ENCODE peak calls at places on chromosomes 2 and 18, in four cellular contexts. J is SK-N-SH, M is K562, L is HepG2. B is an unnamed sample.

GRCh38 chr18:31486165-31486564 is 11.8 kb upstream of the DSG2 start:
- DNase-seq in J (no peak), L (no peak), M (no peak), B (no peak)

GRCh38 chr18:78726326-78727056 is 253.1 kb upstream of the SALL3 start:
- DNase-seq in J (no peak), L (no peak), M (no peak), B (no peak)

GRCh38 chr2:43269074-43269572 is 42.7 kb upstream of the ZFP36L2 start:
- DNase-seq in J (peak), L (no peak), M (peak), B (no peak)

GRCh38 chr2:26970928-26971627 is 641 bp downstream of the MAPRE3 start:
- DNase-seq in L (no peak), J (peak), M (peak), B (no peak)

GRCh38 chr2:73202156-73203054 is at the start of gene NOTO:
- DNase-seq in L (no peak), M (no peak), J (peak), B (no peak)

GRCh38 chr2:201458381-201458780 is 6.8 kb downstream of the STRADB start:
- DNase-seq in L (no peak), J (no peak), M (no peak), B (no peak)

GRCh38 chr2:73697606-73698005 is 39.5 kb downstream of the TPRKB start:
- DNase-seq in L (no peak), J (no peak), M (no peak), B (no peak)

GRCh38 chr18:2096581-2096980 is 474.7 kb downstream of the METTL4 start:
- DNase-seq in L (no peak), J (no peak), M (no peak), B (no peak)

GRCh38 chr18:6145645-6146308 is 250.5 kb upstream of the TMEM200C start:
- DNase-seq in L (no peak), M (no peak), J (no peak), B (no peak)

GRCh38 chr18:76494181-76494540 is 881 bp downstream of the ZNF516 start:
- DNase-seq in M (no peak), J (peak), L (peak), B (no peak)

GRCh38 chr2:164964744-164965143 is 9.4 kb upstream of the SLC38A11 start:
- DNase-seq in M (no peak), J (no peak), L (no peak), B (no peak)

GRCh38 chr2:176092270-176093144 is at the start of gene HOXD13:
- DNase-seq in J (peak), M (no peak), L (no peak), B (no peak)

GRCh38 chr2:153110477-153110876 is 368.1 kb downstream of the RPRM start:
- DNase-seq in L (no peak), J (no peak), M (no peak), B (no peak)

GRCh38 chr18:3016584-3017292 is 3.8 kb upstream of the LPIN2 start:
- DNase-seq in L (no peak), M (no peak), J (no peak), B (no peak)

GRCh38 chr2:4295680-4296079 is 592.3 kb downstream of the DCDC2C start:
- DNase-seq in L (no peak), J (no peak), M (no peak), B (no peak)

GRCh38 chr2:107334311-107334710 is 448.3 kb upstream of the ST6GAL2 start:
- DNase-seq in L (no peak), J (no peak), M (no peak), B (no peak)

GRCh38 chr2:99249951-99250350 is 5.5 kb downstream of the LYG2 start:
- DNase-seq in M (no peak), J (no peak), L (no peak), B (no peak)

GRCh38 chr2:205077159-205077558 is 531.9 kb downstream of the PARD3B start:
- DNase-seq in M (no peak), L (no peak), J (no peak), B (no peak)

DNA sequence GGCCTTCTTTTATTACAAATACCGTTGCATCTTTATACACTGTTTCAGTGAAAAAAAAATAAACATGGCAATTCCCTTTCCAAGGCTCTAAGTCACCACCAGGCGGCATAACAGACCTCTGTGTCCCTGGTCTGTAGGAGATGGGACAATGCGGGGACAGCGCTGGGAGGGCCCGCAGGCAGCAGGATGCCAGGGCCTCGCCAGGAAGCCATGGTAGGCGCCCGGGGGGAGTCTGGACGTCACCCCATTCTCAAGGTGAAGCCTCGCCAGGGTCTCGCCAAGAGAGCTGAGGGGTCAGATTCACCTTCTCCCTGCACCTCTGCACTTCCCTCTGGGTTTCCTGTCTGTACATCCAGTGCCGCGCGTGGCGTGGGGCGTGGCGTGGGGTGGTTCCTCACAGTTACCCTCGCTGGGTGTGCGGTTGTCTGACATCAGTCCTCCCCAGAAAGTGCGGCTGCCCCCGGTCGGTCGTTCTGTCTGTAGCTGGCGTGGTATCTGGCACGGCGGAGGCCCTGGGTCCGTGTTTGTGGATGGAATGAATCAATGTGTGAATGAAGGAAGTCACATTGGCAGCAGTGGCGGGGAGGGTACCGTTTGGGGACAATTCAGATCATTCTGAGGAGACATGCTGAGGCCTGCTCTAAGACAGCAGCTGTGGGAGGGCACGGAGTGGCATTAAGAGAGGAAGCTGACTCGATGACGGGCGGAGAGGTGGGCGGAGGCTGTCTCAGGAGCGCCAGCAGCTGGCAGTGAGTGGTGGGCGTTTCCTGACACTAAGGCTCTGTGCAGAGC is 45.9 kb downstream of the LRRFIP1 start:
- DNase-seq in J (peak), M (peak), L (peak), B (no peak)
- TF ChIP-seq NFIC in J (no peak), M (no peak), L (no peak), B (no peak)

DNA sequence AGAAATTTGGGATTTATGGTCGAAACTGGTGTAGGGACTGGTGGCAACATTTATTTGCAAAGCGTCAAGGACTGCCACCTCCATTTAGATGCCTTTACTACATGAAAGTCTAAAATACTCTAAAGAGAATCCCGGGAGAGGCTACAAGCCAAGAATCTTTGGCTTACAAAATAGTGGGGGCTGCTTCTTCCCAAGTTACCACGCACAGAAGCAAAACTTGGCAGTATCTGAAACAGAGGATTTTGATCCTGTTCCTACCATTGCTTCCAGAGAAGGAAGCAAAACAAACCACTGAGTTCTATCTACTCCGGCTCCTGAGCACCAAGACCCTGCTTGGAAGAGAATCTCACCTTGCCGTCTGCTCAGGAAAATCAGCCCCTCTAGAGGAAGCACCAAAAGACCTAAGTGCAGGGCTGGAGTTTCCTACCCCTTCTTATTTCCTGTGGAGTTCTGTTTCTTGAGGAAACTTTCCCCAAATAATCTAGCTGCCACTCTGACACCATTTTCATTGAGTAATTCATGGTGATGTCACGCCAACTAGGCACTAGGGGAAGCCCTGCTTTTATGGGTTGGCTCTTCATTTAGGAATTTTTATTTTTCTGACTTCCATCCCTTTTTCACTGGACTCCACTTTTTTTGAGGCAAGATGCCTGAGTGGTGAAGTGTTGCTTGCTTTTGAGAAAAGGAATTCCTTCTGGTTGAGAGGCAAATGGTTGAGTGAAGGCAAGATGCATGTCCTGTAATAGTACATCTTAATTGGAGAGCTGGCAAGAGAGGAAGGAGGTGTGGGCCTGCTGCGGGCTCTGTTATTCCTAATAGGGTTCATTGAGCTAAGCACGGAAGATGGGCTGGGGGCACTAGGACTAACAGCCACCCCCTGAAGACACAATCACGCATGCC is 36.8 kb upstream of the EML4 start:
- DNase-seq in M (no peak), L (no peak), J (no peak), B (no peak)
- H3K4me2 ChIP-seq in M (peak), L (peak), J (peak), B (peak)

GRCh38 chr2:233801357-233802131 is 23.4 kb downstream of the MROH2A start:
- DNase-seq in L (no peak), M (no peak), J (no peak), B (no peak)
- TF ChIP-seq NFIC in L (no peak), M (no peak), J (no peak), B (no peak)

DNA sequence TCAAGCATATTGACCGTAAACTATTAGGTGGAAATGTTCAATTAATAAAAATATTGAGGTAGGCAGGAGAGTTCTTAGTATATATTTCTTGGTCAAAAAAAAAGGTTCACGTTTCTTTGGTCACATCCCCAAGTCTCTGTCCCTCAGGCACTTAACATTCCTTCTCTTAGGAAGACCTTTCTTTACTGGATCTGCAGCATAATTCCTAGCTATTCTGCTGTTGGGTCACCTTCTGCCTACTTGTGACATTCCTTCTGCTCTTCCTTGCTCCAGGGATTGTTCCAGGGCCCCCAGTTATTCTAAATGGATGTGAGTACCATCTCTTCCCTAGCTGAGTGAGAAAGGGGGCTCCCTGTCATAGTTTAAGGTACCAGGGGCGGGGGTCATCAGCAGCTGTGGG is 4.2 kb downstream of the UGP2 start:
- DNase-seq in M (no peak), J (no peak), L (no peak), B (no peak)
- H3K4me2 ChIP-seq in M (no peak), J (no peak), L (peak), B (no peak)

DNA sequence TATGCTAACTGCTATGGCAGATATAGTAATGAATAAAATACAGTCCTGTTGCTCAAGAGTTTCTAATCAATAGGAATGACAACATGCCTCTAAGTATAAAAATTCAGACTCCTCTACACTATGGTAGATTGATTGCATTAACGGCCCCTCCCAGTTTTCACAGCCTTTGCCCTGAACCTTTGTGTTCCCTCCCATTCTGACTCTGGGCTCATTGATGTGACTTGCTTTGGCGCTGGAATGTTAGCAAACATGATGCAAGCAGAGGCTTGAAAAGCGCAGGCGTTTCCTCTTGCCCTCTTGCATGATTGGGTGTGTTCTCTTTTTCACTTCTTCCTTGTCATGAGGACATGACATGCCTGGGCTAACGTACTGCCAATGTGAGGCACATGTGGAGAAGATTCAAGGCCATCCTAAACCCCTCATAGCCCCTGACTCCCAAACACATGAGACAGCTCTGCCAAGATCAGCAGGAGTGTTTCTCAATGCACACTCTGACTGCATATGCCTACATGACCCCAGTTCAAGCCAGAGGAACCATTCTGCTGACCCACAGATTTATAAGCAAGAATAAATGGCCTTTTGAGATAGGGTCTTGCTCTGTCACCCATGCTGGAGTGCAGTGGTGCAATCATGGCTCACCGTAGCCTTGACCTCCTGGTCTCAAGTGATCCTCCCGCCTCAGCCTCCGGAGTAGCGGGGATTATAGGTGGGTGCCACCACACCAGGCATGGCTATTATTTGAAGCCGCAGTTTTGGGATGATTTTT is 49.7 kb upstream of the CD28 start:
- DNase-seq in M (no peak), L (peak), J (no peak), B (no peak)
- TF ChIP-seq NFIC in M (no peak), L (peak), J (no peak), B (no peak)

GRCh38 chr2:94873362-94874276 is 2.4 kb downstream of the TEKT4 start:
- DNase-seq in J (peak), M (no peak), L (no peak), B (no peak)

GRCh38 chr2:94870392-94871225 is 621 bp upstream of the TEKT4 start:
- DNase-seq in L (peak), J (peak), M (peak), B (no peak)

GRCh38 chr2:94871226-94872087 is at the start of gene TEKT4:
- DNase-seq in M (no peak), J (peak), L (no peak), B (no peak)

GRCh38 chr2:94872676-94873361 is 1.6 kb downstream of the TEKT4 start:
- DNase-seq in L (no peak), M (no peak), J (peak), B (no peak)

GRCh38 chr2:94872088-94872618 is 923 bp downstream of the TEKT4 start:
- DNase-seq in J (peak), L (no peak), M (no peak), B (no peak)
- H3K4me2 ChIP-seq in J (no peak), L (no peak), M (no peak), B (no peak)

DNA sequence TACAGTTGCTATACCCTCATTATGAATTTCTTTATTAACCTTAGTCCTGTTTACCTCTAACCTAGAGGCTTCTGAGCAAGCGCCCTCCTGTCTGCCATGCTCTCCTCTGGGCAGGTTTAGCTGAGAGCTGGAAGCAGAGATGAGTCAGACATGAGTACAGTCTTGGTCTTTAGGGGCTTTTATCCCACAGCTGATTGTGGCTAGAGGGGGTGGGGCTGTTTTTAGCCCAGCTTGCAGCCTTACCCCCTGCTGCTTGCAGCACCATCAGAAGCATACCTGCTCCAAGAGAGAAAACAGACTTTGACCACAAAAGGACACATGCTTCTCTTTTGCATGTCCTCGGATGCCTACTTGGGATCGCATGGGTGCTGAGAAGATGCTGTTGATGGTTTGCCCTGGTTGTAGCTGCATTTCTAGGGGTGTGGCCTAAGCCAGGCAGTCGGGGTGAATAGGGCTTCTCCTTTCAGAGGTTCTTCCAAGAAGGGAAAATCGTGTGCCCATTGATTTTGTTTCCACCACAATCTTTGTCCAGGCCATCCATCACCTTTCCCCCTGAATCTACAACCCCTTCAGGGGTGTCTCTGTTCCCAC is 115.0 kb upstream of the LGALSL start:
- DNase-seq in J (no peak), L (no peak), M (no peak), B (no peak)
- TF ChIP-seq NFIC in J (no peak), L (no peak), M (no peak), B (no peak)

DNA sequence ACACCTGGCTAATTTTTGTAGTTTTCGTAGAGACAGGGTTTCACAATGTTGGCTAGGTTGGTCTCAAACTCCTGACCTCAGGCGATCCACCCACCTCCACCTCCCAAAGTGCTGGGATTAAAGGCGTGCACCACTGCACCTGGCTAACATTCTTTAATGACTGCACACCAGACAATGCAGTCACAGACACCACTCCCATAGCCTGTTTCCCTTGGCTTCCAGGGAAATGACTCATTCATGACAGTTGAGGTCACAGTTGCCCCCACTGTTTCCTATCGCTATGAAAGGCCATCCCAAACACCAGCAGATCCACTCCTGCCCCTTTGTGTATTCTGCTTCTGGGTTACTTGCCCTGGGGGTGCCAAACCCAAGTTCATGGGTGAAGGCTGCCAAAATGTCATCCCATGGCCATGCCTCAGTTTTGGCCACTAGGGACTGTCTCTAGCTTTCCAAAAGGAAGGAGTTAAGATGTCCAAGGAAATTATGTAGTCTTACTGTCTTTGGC is 8.7 kb downstream of the CHMP1B start:
- DNase-seq in M (peak), L (peak), J (no peak), B (no peak)
- H3K4me2 ChIP-seq in M (no peak), L (peak), J (peak), B (no peak)

DNA sequence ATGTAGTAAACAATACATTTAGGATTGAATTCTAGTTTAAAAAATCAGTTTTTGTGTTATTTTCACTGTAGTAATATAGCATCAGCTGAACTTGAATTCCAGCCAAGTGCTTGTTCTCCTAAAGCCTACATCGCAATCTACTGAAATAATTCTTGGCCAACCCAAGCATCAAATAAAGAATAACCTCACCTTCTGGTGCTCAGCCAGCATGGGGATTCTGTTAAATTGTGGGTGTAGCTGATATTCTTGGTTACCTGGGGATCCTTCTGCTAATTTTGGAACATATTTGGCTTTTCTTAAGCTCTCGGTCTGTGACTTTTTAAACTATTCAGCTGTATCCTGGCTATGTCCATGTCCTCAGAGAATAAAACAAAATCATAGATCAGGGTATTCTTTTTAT is 248.8 kb downstream of the NRXN1 start:
- DNase-seq in J (no peak), M (no peak), L (no peak), B (no peak)
- TF ChIP-seq NFIC in J (no peak), M (no peak), L (no peak), B (no peak)

GRCh38 chr2:223051580-223052375 is at the start of gene KCNE4:
- DNase-seq in M (no peak), L (no peak), J (no peak), B (no peak)
- H3K4me2 ChIP-seq in M (no peak), L (peak), J (no peak), B (no peak)

B was measured in GM12878.